ENCODE peak calls at places on chromosomes 1 and 21, in four cellular contexts. One of them, this sample, is unnamed.

GRCh38 chr1:53314096-53314495 is 13.8 kb downstream of the LRP8 start:
- DNase-seq in WTC11: no peak
- DNase-seq in HepG2: no peak
- DNase-seq in K562: no peak
- DNase-seq in this sample: no peak

GRCh38 chr1:151862604-151863003 is 9.1 kb upstream of the THEM5 start:
- DNase-seq in HepG2: no peak
- DNase-seq in WTC11: no peak
- DNase-seq in K562: peak
- DNase-seq in this sample: no peak

GRCh38 chr1:230012742-230013141 is 54.3 kb upstream of the GALNT2 start:
- DNase-seq in K562: no peak
- DNase-seq in WTC11: no peak
- DNase-seq in HepG2: no peak
- DNase-seq in this sample: no peak

GRCh38 chr21:28342229-28342810 is 650.4 kb downstream of the LTN1 start:
- DNase-seq in WTC11: no peak
- DNase-seq in K562: no peak
- DNase-seq in HepG2: no peak
- DNase-seq in this sample: no peak

GRCh38 chr1:206502813-206503212 is 4.5 kb upstream of the RASSF5 start:
- DNase-seq in K562: no peak
- DNase-seq in HepG2: no peak
- DNase-seq in WTC11: no peak
- DNase-seq in this sample: no peak

GRCh38 chr1:118717893-118718292 is 270.2 kb downstream of the TBX15 start:
- DNase-seq in WTC11: no peak
- DNase-seq in K562: no peak
- DNase-seq in HepG2: no peak
- DNase-seq in this sample: no peak

GRCh38 chr1:185317886-185318310 is 855 bp upstream of the IVNS1ABP start:
- DNase-seq in K562: peak
- DNase-seq in HepG2: no peak
- DNase-seq in WTC11: no peak
- DNase-seq in this sample: peak

GRCh38 chr21:42061195-42061865 is 9.8 kb upstream of the UMODL1 start:
- DNase-seq in K562: no peak
- DNase-seq in HepG2: no peak
- DNase-seq in WTC11: no peak
- DNase-seq in this sample: no peak

GRCh38 chr1:44012411-44012810 is 18.9 kb downstream of the SLC6A9 start:
- DNase-seq in K562: no peak
- DNase-seq in WTC11: no peak
- DNase-seq in HepG2: no peak
- DNase-seq in this sample: no peak

GRCh38 chr1:241396747-241397691 is 40.0 kb upstream of the RGS7 start:
- DNase-seq in HepG2: no peak
- DNase-seq in K562: no peak
- DNase-seq in WTC11: no peak
- DNase-seq in this sample: no peak

GRCh38 chr1:31064115-31064514 is 1.4 kb downstream of the PUM1 start:
- DNase-seq in HepG2: peak
- DNase-seq in WTC11: no peak
- DNase-seq in K562: peak
- DNase-seq in this sample: no peak

GRCh38 chr1:22618056-22618455 is 18.4 kb upstream of the C1QA start:
- DNase-seq in HepG2: no peak
- DNase-seq in K562: no peak
- DNase-seq in WTC11: no peak
- DNase-seq in this sample: no peak

GRCh38 chr1:110059133-110059863 is 11.2 kb downstream of the ALX3 start:
- DNase-seq in WTC11: no peak
- DNase-seq in K562: peak
- DNase-seq in HepG2: no peak
- DNase-seq in this sample: no peak

GRCh38 chr1:22105611-22106207 is 37.2 kb downstream of the WNT4 start:
- DNase-seq in K562: peak
- DNase-seq in HepG2: peak
- DNase-seq in WTC11: no peak
- DNase-seq in this sample: peak

GRCh38 chr1:214492405-214493075 is 58.9 kb downstream of the PTPN14 start:
- DNase-seq in HepG2: no peak
- DNase-seq in K562: no peak
- DNase-seq in WTC11: no peak
- DNase-seq in this sample: no peak

GRCh38 chr1:154964359-154964758 is 2.8 kb upstream of the PYGO2 start:
- DNase-seq in HepG2: no peak
- DNase-seq in K562: no peak
- DNase-seq in WTC11: no peak
- DNase-seq in this sample: no peak

GRCh38 chr1:159008744-159009188 is 941 bp upstream of the IFI16 start:
- DNase-seq in K562: no peak
- DNase-seq in WTC11: no peak
- DNase-seq in HepG2: no peak
- DNase-seq in this sample: no peak

GRCh38 chr1:93021539-93022134 is 57.4 kb upstream of the MTF2 start:
- DNase-seq in K562: peak
- DNase-seq in WTC11: no peak
- DNase-seq in HepG2: peak
- DNase-seq in this sample: peak

GRCh38 chr1:225897595-225898514 is 8.9 kb upstream of the LEFTY1 start:
- DNase-seq in WTC11: no peak
- DNase-seq in K562: no peak
- DNase-seq in HepG2: peak
- DNase-seq in this sample: no peak

DNA sequence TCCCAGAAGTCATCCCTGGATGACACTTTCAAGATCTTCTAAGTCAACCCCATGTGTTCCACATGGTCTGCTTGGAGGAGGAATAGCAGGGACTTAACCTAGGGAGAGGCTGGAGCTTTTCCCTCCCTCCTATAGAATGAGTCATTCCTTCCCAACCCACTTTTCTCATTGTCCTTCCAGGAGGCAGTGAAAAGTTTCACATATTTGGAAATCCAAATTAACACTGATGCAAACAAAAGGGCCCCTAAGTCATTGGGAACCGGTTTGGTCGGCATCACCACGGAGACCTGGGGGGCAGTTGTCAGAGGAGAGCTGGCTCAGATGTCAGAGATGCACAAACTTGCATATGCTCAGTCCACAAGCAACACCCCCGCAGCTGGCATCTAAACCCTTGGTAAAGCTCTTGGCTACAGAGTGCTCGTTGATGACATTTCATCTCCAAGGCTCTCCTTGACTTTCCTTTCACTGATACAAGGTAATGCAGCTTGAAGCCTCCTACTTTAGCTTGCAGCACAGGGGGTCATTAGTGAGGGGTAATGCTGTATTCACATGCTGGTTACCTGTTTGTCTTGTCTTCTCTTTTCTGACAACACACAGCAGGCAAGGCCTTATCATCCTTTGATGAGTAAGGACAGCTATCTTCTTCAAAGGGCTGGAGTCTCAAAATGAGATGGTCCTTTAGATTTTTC is 12.3 kb upstream of the LRRC8D start:
- DNase-seq in WTC11: peak
- DNase-seq in HepG2: peak
- DNase-seq in K562: no peak
- DNase-seq in this sample: no peak
- TF ChIP-seq ELF4 in WTC11: no peak
- TF ChIP-seq ELF4 in HepG2: no peak
- TF ChIP-seq ELF4 in K562: no peak
- TF ChIP-seq ELF4 in this sample: no peak

GRCh38 chr1:234656981-234657651 is 47.1 kb upstream of the IRF2BP2 start:
- DNase-seq in HepG2: peak
- DNase-seq in WTC11: no peak
- DNase-seq in K562: peak
- DNase-seq in this sample: no peak
- TF ChIP-seq ELF4 in HepG2: no peak
- TF ChIP-seq ELF4 in WTC11: no peak
- TF ChIP-seq ELF4 in K562: no peak
- TF ChIP-seq ELF4 in this sample: no peak

DNA sequence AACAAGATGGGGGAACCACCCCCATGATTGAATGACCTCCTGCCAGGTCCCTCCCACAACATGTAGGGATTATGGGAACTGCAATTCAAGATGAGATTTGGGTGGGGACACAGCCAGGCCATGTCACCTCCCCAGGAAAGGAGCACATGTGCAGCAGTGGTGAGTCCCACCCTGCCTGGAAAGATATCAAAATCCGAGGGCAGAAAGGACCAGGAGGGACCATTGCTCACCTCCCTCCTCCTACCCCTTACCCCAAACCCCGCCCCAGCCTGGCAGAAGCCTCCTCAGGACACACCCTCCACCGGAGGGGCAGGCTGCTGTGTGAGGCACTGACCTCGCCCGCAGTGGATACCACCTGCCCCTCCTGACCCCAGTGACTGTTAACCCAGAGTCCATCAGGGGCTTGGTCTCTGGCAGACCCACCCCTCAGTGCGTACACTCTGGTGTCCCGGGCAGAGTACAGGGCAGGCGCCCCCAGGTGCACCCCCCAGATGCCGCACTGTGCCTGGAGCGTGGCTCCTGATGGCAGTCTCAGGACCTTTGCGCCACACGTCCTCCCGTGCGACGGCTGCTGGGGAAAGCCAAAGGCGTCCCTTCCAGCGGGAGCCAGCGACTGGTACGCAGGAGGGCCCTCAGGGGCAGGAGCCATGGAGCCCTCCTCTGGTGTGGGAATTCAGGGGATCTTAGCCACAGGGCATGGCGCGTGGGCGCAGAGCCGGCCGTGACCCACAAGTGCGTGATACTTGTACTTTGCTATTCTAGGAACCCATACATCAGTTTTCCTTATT is 20.9 kb downstream of the PDXK start:
- DNase-seq in K562: no peak
- DNase-seq in WTC11: peak
- DNase-seq in HepG2: no peak
- DNase-seq in this sample: no peak
- TF ChIP-seq ELF4 in K562: no peak
- TF ChIP-seq ELF4 in WTC11: no peak
- TF ChIP-seq ELF4 in HepG2: no peak
- TF ChIP-seq ELF4 in this sample: no peak

DNA sequence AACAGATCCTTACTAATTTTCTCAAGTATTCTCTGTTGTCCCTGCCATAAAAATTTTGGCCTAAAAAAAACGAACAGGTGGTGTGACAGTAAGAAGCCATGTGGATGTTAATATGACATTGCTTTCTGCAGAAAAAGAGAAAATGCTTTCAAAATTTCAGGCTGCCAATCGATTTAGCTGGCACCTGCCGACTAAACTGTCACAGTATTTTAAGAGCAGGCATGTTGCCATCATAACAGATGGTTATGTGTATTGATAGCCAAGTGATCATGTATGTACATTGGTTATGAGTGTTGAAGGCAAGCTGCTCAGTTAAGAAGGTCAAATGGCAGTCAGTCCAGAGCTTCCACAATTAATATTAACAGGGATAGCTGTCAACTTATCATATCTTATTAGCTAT is 1017.0 kb downstream of the MRPL39 start:
- DNase-seq in K562: no peak
- DNase-seq in HepG2: no peak
- DNase-seq in WTC11: no peak
- DNase-seq in this sample: no peak
- TF ChIP-seq ELF4 in K562: no peak
- TF ChIP-seq ELF4 in HepG2: no peak
- TF ChIP-seq ELF4 in WTC11: no peak
- TF ChIP-seq ELF4 in this sample: no peak

GRCh38 chr1:7573481-7573880 is 197.6 kb upstream of the VAMP3 start:
- DNase-seq in HepG2: no peak
- DNase-seq in WTC11: no peak
- DNase-seq in K562: no peak
- DNase-seq in this sample: no peak

GRCh38 chr1:7576946-7577657 is 194.0 kb upstream of the VAMP3 start:
- DNase-seq in K562: peak
- DNase-seq in WTC11: peak
- DNase-seq in HepG2: no peak
- DNase-seq in this sample: peak

GRCh38 chr1:7574121-7575040 is 196.7 kb upstream of the VAMP3 start:
- DNase-seq in HepG2: no peak
- DNase-seq in K562: no peak
- DNase-seq in WTC11: no peak
- DNase-seq in this sample: no peak

GRCh38 chr1:7572654-7573152 is 198.4 kb upstream of the VAMP3 start:
- DNase-seq in K562: peak
- DNase-seq in WTC11: no peak
- DNase-seq in HepG2: no peak
- DNase-seq in this sample: no peak

GRCh38 chr1:7575041-7575400 is 196.1 kb upstream of the VAMP3 start:
- DNase-seq in HepG2: no peak
- DNase-seq in WTC11: no peak
- DNase-seq in K562: no peak
- DNase-seq in this sample: no peak
- TF ChIP-seq ELF4 in HepG2: no peak
- TF ChIP-seq ELF4 in WTC11: no peak
- TF ChIP-seq ELF4 in K562: no peak
- TF ChIP-seq ELF4 in this sample: no peak

GRCh38 chr1:86739901-86740507 is 35.6 kb downstream of the SH3GLB1 start:
- DNase-seq in HepG2: no peak
- DNase-seq in WTC11: no peak
- DNase-seq in K562: no peak
- DNase-seq in this sample: no peak
- TF ChIP-seq ELF4 in HepG2: no peak
- TF ChIP-seq ELF4 in WTC11: no peak
- TF ChIP-seq ELF4 in K562: no peak
- TF ChIP-seq ELF4 in this sample: no peak

DNA sequence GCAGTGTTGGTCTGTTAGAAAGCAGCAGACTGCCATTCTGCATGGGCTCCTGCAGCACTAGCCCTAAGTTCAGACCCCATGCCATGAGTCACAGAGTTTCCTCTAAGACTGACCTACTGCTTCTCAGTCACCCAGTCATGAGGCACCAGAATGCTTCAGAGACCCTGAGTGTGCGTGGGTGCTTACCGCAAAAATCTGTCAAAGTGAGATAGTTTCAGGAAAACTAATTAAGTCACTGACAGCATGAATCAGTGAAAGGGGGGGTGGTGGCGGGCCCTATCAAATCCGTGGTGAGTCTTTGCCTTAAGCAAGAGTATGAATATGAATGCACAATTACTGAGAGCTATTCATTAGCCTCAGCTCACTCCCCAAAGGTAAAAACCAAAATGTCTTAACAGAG is 98.1 kb downstream of the KCTD3 start:
- DNase-seq in HepG2: no peak
- DNase-seq in WTC11: no peak
- DNase-seq in K562: no peak
- DNase-seq in this sample: no peak
- TF ChIP-seq ELF4 in HepG2: no peak
- TF ChIP-seq ELF4 in WTC11: no peak
- TF ChIP-seq ELF4 in K562: no peak
- TF ChIP-seq ELF4 in this sample: no peak

This sample was measured in HEK293T.